ENCODE peak calls at places on chromosomes 7 and 10, in six cellular contexts. H, Z, K, A, M and R are unnamed samples. For H3K4me1, the result is how much of the 10 kb centered on the place peaks cover.

GRCh38 chr7:39493929-39494328 is 72.3 kb upstream of the YAE1 start:
- DNase-seq in H (no peak), K (no peak), A (no peak), M (no peak), Z (no peak), R (no peak)

GRCh38 chr10:119248681-119249080 is 41.3 kb downstream of the GRK5 start:
- DNase-seq in H (no peak), M (no peak), K (no peak), A (no peak), Z (no peak), R (no peak)

GRCh38 chr10:29356931-29357330 is 68.1 kb downstream of the LYZL1 start:
- DNase-seq in Z (no peak), M (no peak), A (no peak), K (no peak), H (no peak), R (no peak)

GRCh38 chr7:2808891-2809660 is 35.0 kb downstream of the GNA12 start:
- DNase-seq in A (no peak), M (no peak), Z (no peak), H (no peak), K (no peak), R (no peak)

GRCh38 chr7:123022576-123022975 is 27.1 kb upstream of the TAS2R16 start:
- DNase-seq in K (no peak), Z (no peak), M (no peak), A (no peak), H (no peak), R (no peak)

GRCh38 chr7:36459236-36459960 is 69.7 kb downstream of the ANLN start:
- DNase-seq in A (no peak), M (no peak), H (no peak), K (no peak), Z (no peak), R (no peak)

GRCh38 chr7:27099224-27099838 is 3.2 kb downstream of the HOXA2 start:
- DNase-seq in A (peak), H (no peak), M (no peak), Z (no peak), K (no peak), R (no peak)

GRCh38 chr7:111266613-111267012 is 175.7 kb downstream of the LRRN3 start:
- DNase-seq in A (no peak), K (no peak), Z (no peak), M (no peak), H (no peak), R (no peak)

GRCh38 chr10:98483658-98484057 is 36.9 kb upstream of the HPS1 start:
- DNase-seq in K (no peak), Z (no peak), A (no peak), H (no peak), M (no peak), R (no peak)

GRCh38 chr10:75712241-75712880 is 280.9 kb downstream of the LRMDA start:
- DNase-seq in H (no peak), M (no peak), Z (peak), K (no peak), A (no peak), R (no peak)

GRCh38 chr7:41824284-41824683 is 121.4 kb upstream of the INHBA start:
- DNase-seq in K (no peak), M (no peak), H (no peak), A (peak), Z (no peak), R (no peak)

GRCh38 chr10:1548146-1548545 is 189.2 kb downstream of the ADARB2 start:
- DNase-seq in H (no peak), Z (no peak), K (peak), M (no peak), A (no peak), R (no peak)

GRCh38 chr7:92447239-92448184 is at the start of gene GATAD1:
- DNase-seq in A (peak), Z (peak), H (peak), M (peak), K (peak), R (peak)

GRCh38 chr10:21496285-21497176 is 29.0 kb downstream of the SKIDA1 start:
- DNase-seq in Z (peak), A (peak), K (peak), H (no peak), M (peak), R (peak)

GRCh38 chr7:123054357-123055133 is 59.0 kb upstream of the TAS2R16 start:
- DNase-seq in H (no peak), A (peak), K (no peak), M (peak), Z (peak), R (no peak)

GRCh38 chr10:28592953-28593352 is 60.0 kb downstream of the WAC start:
- DNase-seq in A (peak), M (no peak), Z (no peak), H (no peak), K (no peak), R (no peak)

GRCh38 chr7:69864822-69865221 is 266.5 kb downstream of the AUTS2 start:
- DNase-seq in K (no peak), A (no peak), Z (no peak), M (no peak), H (no peak), R (no peak)

GRCh38 chr7:50209461-50210161 is 94.9 kb upstream of the IKZF1 start:
- DNase-seq in M (no peak), A (no peak), H (no peak), Z (no peak), K (no peak), R (no peak)

GRCh38 chr10:113385021-113385975 is 167.6 kb upstream of the HABP2 start:
- DNase-seq in Z (peak), M (peak), A (peak), H (no peak), K (peak), R (peak)

GRCh38 chr7:100632951-100633717 is 8.2 kb downstream of the TFR2 start:
- DNase-seq in M (peak), Z (peak), A (peak), K (peak), H (no peak), R (peak)

GRCh38 chr7:109407756-109408155 is 838.1 kb downstream of the DNAJB9 start:
- DNase-seq in Z (no peak), H (no peak), M (no peak), A (no peak), K (no peak), R (no peak)

GRCh38 chr7:82778021-82778420 is 334.4 kb upstream of the CACNA2D1 start:
- DNase-seq in M (no peak), H (no peak), Z (no peak), A (peak), K (no peak), R (no peak)

GRCh38 chr7:79770053-79770452 is 316.6 kb upstream of the MAGI2 start:
- DNase-seq in M (no peak), A (no peak), Z (no peak), H (no peak), K (no peak), R (no peak)

GRCh38 chr7:134714791-134715190 is 64.6 kb upstream of the CALD1 start:
- DNase-seq in A (no peak), H (no peak), Z (no peak), M (no peak), K (no peak), R (no peak)

GRCh38 chr10:49079499-49079898 is 35.8 kb downstream of the VSTM4 start:
- DNase-seq in H (no peak), K (no peak), Z (no peak), M (no peak), A (no peak), R (no peak)
- H3K4me1 ChIP-seq in H (under half), K (under half), Z (under half), M (under half), A (under half), R (under half)

DNA sequence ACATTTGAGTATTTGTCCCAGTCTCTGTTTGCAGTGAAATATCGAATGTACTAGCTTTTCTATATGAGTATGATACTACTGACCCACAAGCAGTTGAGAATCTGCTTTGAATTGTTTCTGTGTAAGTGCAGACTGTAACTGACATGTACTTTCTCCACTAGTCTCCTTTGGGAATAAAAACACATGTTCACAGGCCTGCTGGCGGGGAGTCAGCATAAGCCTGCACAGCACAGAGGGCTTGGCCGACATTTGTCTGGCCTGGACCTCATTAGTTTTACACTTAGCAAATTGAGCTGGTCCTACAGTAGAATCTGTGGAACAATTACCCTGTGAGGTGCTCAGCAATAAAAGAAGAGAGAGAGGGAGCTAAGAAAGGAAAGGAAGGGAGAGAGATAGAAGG is 72.7 kb downstream of the ITGB8 start:
- DNase-seq in K (no peak), M (no peak), H (no peak), A (no peak), Z (no peak), R (peak)
- H3K4me1 ChIP-seq in K (under half), M (under half), H (under half), A (under half), Z (under half), R (under half)

DNA sequence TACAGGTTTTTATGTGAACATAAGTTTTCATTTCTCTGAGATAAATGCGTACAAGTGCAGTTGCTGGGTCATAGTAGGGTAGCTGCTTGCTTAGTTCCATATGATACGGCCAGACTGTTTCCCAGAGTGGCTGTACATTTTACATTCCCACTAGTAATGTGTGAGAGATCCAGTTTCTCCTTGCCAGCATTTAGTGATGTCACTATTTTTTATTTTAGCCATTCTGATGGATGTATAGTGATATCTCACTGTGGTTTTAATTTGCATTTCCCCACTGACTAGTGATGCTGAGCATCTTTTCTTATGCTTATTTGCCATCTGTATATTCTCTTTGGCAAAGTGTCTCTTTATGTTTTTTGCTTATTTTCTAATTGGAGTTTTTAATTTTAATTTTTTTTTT is 4.2 kb downstream of the ZMIZ2 start:
- DNase-seq in A (no peak), Z (no peak), K (no peak), H (no peak), M (no peak), R (no peak)
- H3K4me1 ChIP-seq in A (under half), Z (under half), K (half or more), H (under half), M (under half), R (under half)

GRCh38 chr7:116353614-116354013 is 143.3 kb downstream of the TES start:
- DNase-seq in K (peak), A (no peak), H (no peak), M (no peak), Z (no peak), R (peak)
- H3K4me1 ChIP-seq in K (under half), A (half or more), H (under half), M (under half), Z (under half), R (under half)

GRCh38 chr7:44043902-44044301 is 600 bp upstream of the DBNL start:
- DNase-seq in Z (no peak), A (no peak), H (no peak), M (no peak), K (no peak), R (no peak)

GRCh38 chr7:44046321-44047061 is 2.0 kb downstream of the DBNL start:
- DNase-seq in A (no peak), K (no peak), H (peak), Z (no peak), M (no peak), R (peak)

GRCh38 chr7:44044315-44045225 is at the start of gene DBNL:
- DNase-seq in Z (peak), H (peak), K (peak), A (peak), M (peak), R (peak)

GRCh38 chr7:44048031-44048795 is 3.7 kb downstream of the DBNL start:
- DNase-seq in Z (no peak), M (peak), A (no peak), K (no peak), H (no peak), R (no peak)

DNA sequence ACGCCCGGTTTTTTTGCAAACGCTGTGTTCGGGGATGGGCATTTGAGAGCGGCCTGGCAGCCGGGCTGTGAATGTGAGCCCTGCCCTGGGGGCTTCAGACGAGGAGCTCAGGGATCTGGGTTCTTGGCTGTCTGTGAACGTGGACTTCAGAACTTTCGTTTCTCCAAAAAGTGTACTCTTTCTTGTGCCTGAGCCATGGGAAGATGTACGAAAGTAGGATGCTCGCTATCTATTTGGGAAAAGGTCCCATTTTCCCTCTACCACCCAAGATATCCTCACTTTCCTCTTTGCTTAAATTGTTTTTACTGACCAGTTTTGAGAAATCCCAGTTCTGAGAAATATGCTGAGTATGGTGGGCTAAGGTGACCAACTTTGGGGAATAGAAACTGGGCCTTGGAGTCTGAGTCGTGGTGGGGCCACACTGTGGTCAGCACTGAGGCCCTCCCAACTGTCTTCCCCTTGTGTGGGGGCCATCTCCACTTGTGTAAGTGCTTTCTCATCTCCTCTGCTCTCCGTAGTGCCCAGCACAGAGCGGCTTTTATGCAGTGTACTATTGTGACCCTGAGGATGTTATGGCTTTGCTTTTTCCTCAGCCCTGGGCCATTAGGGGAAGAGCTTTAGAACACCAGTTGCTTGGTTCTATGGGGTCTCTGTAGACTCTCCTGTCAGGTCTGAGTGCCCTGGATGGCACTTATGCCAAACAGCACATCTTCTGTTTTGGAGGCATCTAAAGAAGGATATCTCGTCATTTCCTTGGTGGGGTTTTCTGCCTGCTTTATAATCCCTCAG is 918 bp downstream of the DBNL start:
- DNase-seq in Z (no peak), K (no peak), A (no peak), H (no peak), M (peak), R (no peak)
- H3K4me1 ChIP-seq in Z (under half), K (under half), A (under half), H (under half), M (under half), R (under half)

GRCh38 chr10:32955790-32956189 is 2.2 kb downstream of the ITGB1 start:
- DNase-seq in A (no peak), H (no peak), K (no peak), Z (no peak), M (no peak), R (no peak)
- H3K4me1 ChIP-seq in A (under half), H (under half), K (under half), Z (half or more), M (under half), R (under half)